ENCODE peak calls at places on chromosome 12, in seven cellular contexts. V, X, U, P, E, A and G are unnamed samples.

GRCh38 chr12:53071591-53072551 is 7.3 kb downstream of the SPRYD3 start:
- DNase-seq in E (no peak), P (peak; percentile 89), A (peak; percentile 78), V (no peak), U (peak; percentile 65), X (no peak), G (peak; percentile 49)

GRCh38 chr12:84757978-84758377 is 154.6 kb downstream of the SLC6A15 start:
- DNase-seq in X (no peak), E (no peak), P (peak; percentile 42), A (peak; percentile 89), U (no peak), V (no peak), G (peak; percentile 62)

GRCh38 chr12:77236066-77236465 is 170.7 kb upstream of the E2F7 start:
- DNase-seq in X (no peak), E (no peak), A (peak; percentile 10), U (no peak), V (no peak), P (no peak), G (peak; percentile 40)

GRCh38 chr12:10959777-10960176 is 20.7 kb upstream of the TAS2R14 start:
- DNase-seq in V (no peak), A (peak; percentile 17), X (no peak), U (peak; percentile 10), P (no peak), E (no peak), G (no peak)

GRCh38 chr12:45612044-45612794 is 117.3 kb upstream of the ARID2 start:
- DNase-seq in A (peak; percentile 45), U (no peak), V (no peak), P (no peak), X (no peak), E (no peak), G (no peak)

GRCh38 chr12:65593206-65593833 is 231.0 kb upstream of the HMGA2 start:
- DNase-seq in A (peak; percentile 74), X (no peak), P (no peak), E (no peak), U (no peak), V (no peak), G (no peak)

GRCh38 chr12:109385339-109386078 is 37.8 kb downstream of the MYO1H start:
- DNase-seq in V (no peak), A (peak; percentile 78), P (peak; percentile 47), X (no peak), U (peak; percentile 34), E (peak; percentile 31), G (peak; percentile 67)

GRCh38 chr12:34287986-34288962 is 266.0 kb downstream of the ALG10 start:
- DNase-seq in E (no peak), A (no peak), X (peak; percentile 6), U (no peak), V (no peak), P (no peak), G (no peak)

GRCh38 chr12:80269953-80270552 is 170.7 kb downstream of the OTOGL start:
- DNase-seq in A (peak; percentile 76), P (no peak), V (no peak), U (peak; percentile 54), X (no peak), E (peak; percentile 58), G (peak; percentile 40)

GRCh38 chr12:92987846-92988621 is 58.9 kb upstream of the EEA1 start:
- DNase-seq in P (peak; percentile 48), V (no peak), U (peak; percentile 97), E (peak; percentile 35), X (peak; percentile 58), A (no peak), G (peak; percentile 12)

GRCh38 chr12:120903382-120903817 is 758 bp downstream of the SPPL3 start:
- DNase-seq in V (peak; percentile 86), X (peak; percentile 79), U (peak; percentile 27), A (peak; percentile 70), P (peak; percentile 68), E (no peak), G (peak; percentile 53)

GRCh38 chr12:19915392-19916192 is 452.7 kb upstream of the PDE3A start:
- DNase-seq in V (no peak), U (peak; percentile 43), A (peak; percentile 69), E (peak; percentile 72), P (no peak), X (no peak), G (peak; percentile 33)

GRCh38 chr12:123264642-123265041 is 7.0 kb downstream of the CDK2AP1 start:
- DNase-seq in U (peak; percentile 83), V (no peak), P (no peak), E (peak; percentile 9), X (no peak), A (no peak), G (no peak)

GRCh38 chr12:58961906-58962305 is 41.6 kb upstream of the LRIG3 start:
- DNase-seq in A (no peak), P (no peak), U (no peak), E (no peak), V (no peak), X (no peak), G (no peak)

GRCh38 chr12:124390442-124391116 is 95.7 kb downstream of the RFLNA start:
- DNase-seq in U (no peak), V (peak; percentile 44), A (peak; percentile 85), X (peak; percentile 48), E (peak; percentile 65), P (peak; percentile 78), G (peak; percentile 81)

GRCh38 chr12:100858658-100859057 is 64.1 kb downstream of the ANO4 start:
- DNase-seq in P (no peak), V (no peak), A (peak; percentile 25), E (no peak), X (no peak), U (no peak), G (no peak)

GRCh38 chr12:51897181-51897580 is 9.3 kb downstream of the ANKRD33 start:
- DNase-seq in V (no peak), E (no peak), A (peak; percentile 34), X (no peak), U (no peak), P (peak; percentile 39), G (peak; percentile 75)

GRCh38 chr12:12323606-12324005 is 26.4 kb downstream of the MANSC1 start:
- DNase-seq in X (no peak), U (no peak), E (no peak), P (no peak), A (no peak), V (no peak), G (no peak)

GRCh38 chr12:50174971-50175715 is 8.0 kb upstream of the CERS5 start:
- DNase-seq in X (no peak), P (no peak), V (no peak), U (peak; percentile 70), A (peak; percentile 86), E (peak; percentile 65), G (peak; percentile 32)

GRCh38 chr12:30964896-30965612 is 38.5 kb downstream of the TSPAN11 start:
- DNase-seq in A (no peak), U (no peak), V (no peak), X (no peak), E (no peak), P (no peak), G (no peak)

GRCh38 chr12:100443434-100443833 is 30.2 kb upstream of the NR1H4 start:
- DNase-seq in E (no peak), P (no peak), X (no peak), A (no peak), U (no peak), V (no peak), G (no peak)

GRCh38 chr12:51923506-51924365 is 16.4 kb downstream of the ACVRL1 start:
- DNase-seq in U (peak; percentile 47), V (peak; percentile 76), A (peak; percentile 78), X (peak; percentile 40), P (peak; percentile 59), E (peak; percentile 7), G (peak; percentile 83)

GRCh38 chr12:124636138-124636968 is 68.9 kb upstream of the NCOR2 start:
- DNase-seq in E (peak; percentile 80), U (peak; percentile 72), P (peak; percentile 47), A (peak; percentile 76), V (peak; percentile 83), X (no peak), G (peak; percentile 24)

GRCh38 chr12:50533971-50534370 is 29.2 kb downstream of the DIP2B start:
- DNase-seq in V (no peak), E (no peak), X (no peak), A (peak; percentile 48), P (no peak), U (no peak), G (peak; percentile 24)

GRCh38 chr12:89351489-89352241 is 636 bp downstream of the DUSP6 start:
- DNase-seq in X (peak; percentile 58), E (no peak), P (no peak), A (peak; percentile 62), V (peak; percentile 52), U (no peak), G (peak; percentile 53)

GRCh38 chr12:546920-547845 is 87.4 kb downstream of the B4GALNT3 start:
- DNase-seq in P (no peak), X (no peak), V (peak; percentile 73), U (peak; percentile 72), A (peak; percentile 82), E (peak; percentile 64), G (peak; percentile 89)

GRCh38 chr12:123840765-123841425 is 78.8 kb downstream of the DNAH10 start:
- DNase-seq in X (no peak), E (no peak), A (no peak), V (no peak), P (no peak), U (peak; percentile 11), G (no peak)